ENCODE peak calls at places on chromosome 22, in nine cellular contexts. M is stomach, O is glutamatergic neuron, G is Calu3, W is PC-3, E is cardiac muscle cell, J is breast epithelium, H is left ventricle myocardium inferior, I is lower leg skin. U is an unnamed sample.

GRCh38 chr22:19974233-19974861 is 32.7 kb upstream of the TXNRD2 start:
- DNase-seq in H (no peak), J (no peak), I (no peak), G (peak), W (peak), E (peak), M (peak), O (peak), U (peak)

GRCh38 chr22:23565942-23566715 is 14.0 kb downstream of the IGLL1 start:
- DNase-seq in W (no peak), I (no peak), G (peak), O (peak), E (peak), H (no peak), M (no peak), J (no peak), U (no peak)

GRCh38 chr22:23466351-23466750 is 113.7 kb downstream of the IGLL1 start:
- DNase-seq in J (no peak), H (no peak), E (no peak), O (no peak), I (no peak), M (no peak), G (no peak), W (no peak), U (no peak)

GRCh38 chr22:17496843-17497242 is 66.5 kb upstream of the SLC25A18 start:
- DNase-seq in J (no peak), E (no peak), G (no peak), W (no peak), H (no peak), M (no peak), O (no peak), I (no peak), U (no peak)

GRCh38 chr22:21695432-21696085 is 29.7 kb downstream of the PPIL2 start:
- DNase-seq in M (no peak), W (no peak), E (no peak), H (no peak), J (no peak), I (no peak), G (no peak), O (no peak), U (no peak)

GRCh38 chr22:26756675-26757293 is 99.4 kb downstream of the MIAT start:
- DNase-seq in I (no peak), G (peak), E (peak), J (peak), H (peak), M (peak), O (peak), W (peak), U (peak)

GRCh38 chr22:50705219-50705691 is 32.6 kb downstream of the SHANK3 start:
- DNase-seq in H (peak), G (no peak), I (no peak), E (peak), J (no peak), W (no peak), O (peak), M (peak), U (no peak)

GRCh38 chr22:48496987-48497650 is 1330.6 kb downstream of the BRD1 start:
- DNase-seq in H (peak), I (no peak), G (no peak), O (no peak), J (no peak), M (no peak), W (no peak), E (no peak), U (no peak)

GRCh38 chr22:38756631-38757463 is 1.0 kb upstream of the SUN2 start:
- DNase-seq in J (no peak), O (no peak), E (no peak), M (no peak), W (no peak), G (no peak), I (no peak), H (no peak), U (no peak)

GRCh38 chr22:22201185-22201924 is 43.2 kb upstream of the VPREB1 start:
- DNase-seq in I (no peak), H (peak), J (peak), M (peak), G (peak), E (no peak), W (peak), O (peak), U (peak)

GRCh38 chr22:17013396-17014100 is 5.5 kb upstream of the GAB4 start:
- DNase-seq in J (no peak), W (no peak), E (no peak), I (no peak), H (no peak), O (no peak), M (no peak), G (no peak), U (no peak)

GRCh38 chr22:49590851-49591445 is 236.7 kb downstream of the BRD1 start:
- DNase-seq in O (no peak), J (no peak), H (no peak), I (no peak), M (no peak), W (no peak), E (no peak), G (no peak), U (no peak)

GRCh38 chr22:49005557-49005956 is 822.1 kb downstream of the BRD1 start:
- DNase-seq in J (no peak), W (no peak), G (no peak), H (no peak), I (no peak), M (no peak), E (no peak), O (no peak), U (no peak)

GRCh38 chr22:21701384-21701971 is 34.1 kb downstream of the YPEL1 start:
- DNase-seq in O (no peak), G (no peak), M (no peak), I (no peak), E (no peak), W (no peak), J (no peak), H (no peak), U (no peak)

GRCh38 chr22:26589367-26589844 is 526 bp downstream of the TPST2 start:
- DNase-seq in G (peak), W (peak), E (peak), J (no peak), O (peak), H (peak), M (peak), I (peak), U (no peak)

GRCh38 chr22:17831527-17832251 is 57.4 kb upstream of the BID start:
- DNase-seq in I (no peak), G (no peak), E (no peak), M (no peak), W (no peak), H (no peak), J (no peak), O (no peak), U (no peak)

GRCh38 chr22:20211997-20212753 is 55.9 kb downstream of the RTN4R start:
- DNase-seq in W (no peak), I (no peak), H (peak), M (peak), O (no peak), J (no peak), G (peak), E (peak), U (peak)

GRCh38 chr22:39502789-39503464 is 837 bp downstream of the MIEF1 start:
- DNase-seq in E (no peak), W (no peak), I (no peak), O (no peak), J (no peak), M (no peak), G (no peak), H (no peak), U (no peak)

GRCh38 chr22:25453557-25453956 is 110.9 kb upstream of the GRK3 start:
- DNase-seq in W (no peak), H (no peak), M (no peak), G (no peak), I (no peak), O (no peak), J (no peak), E (no peak), U (no peak)

GRCh38 chr22:21592422-21592821 is 24.9 kb downstream of the UBE2L3 start:
- DNase-seq in E (no peak), I (no peak), H (no peak), G (no peak), M (no peak), O (no peak), W (no peak), J (no peak), U (no peak)

GRCh38 chr22:27636716-27637503 is 164.6 kb downstream of the MN1 start:
- DNase-seq in G (no peak), I (no peak), O (no peak), M (no peak), J (no peak), H (peak), W (no peak), E (no peak), U (no peak)

GRCh38 chr22:22959147-22959827 is 71.7 kb downstream of the IGLL5 start:
- DNase-seq in E (peak), J (no peak), G (peak), I (peak), H (peak), M (peak), O (peak), W (peak), U (peak)

GRCh38 chr22:50269573-50270301 is 443 bp downstream of the MAPK11 start:
- DNase-seq in I (no peak), G (peak), H (peak), E (peak), M (no peak), O (peak), J (no peak), W (peak), U (no peak)

GRCh38 chr22:20433686-20434241 is 3.9 kb downstream of the SCARF2 start:
- DNase-seq in O (no peak), H (no peak), J (no peak), W (no peak), E (no peak), M (no peak), I (no peak), G (no peak), U (no peak)

GRCh38 chr22:38755911-38756532 is at the start of gene SUN2:
- DNase-seq in E (peak), W (peak), G (peak), H (peak), M (peak), J (peak), O (peak), I (peak), U (peak)

GRCh38 chr22:42673898-42674390 is 24.8 kb upstream of the CYB5R3 start:
- DNase-seq in H (no peak), W (no peak), O (no peak), I (no peak), E (peak), G (no peak), J (no peak), M (no peak), U (peak)

GRCh38 chr22:38148252-38148651 is 33.4 kb downstream of the PLA2G6 start:
- DNase-seq in H (no peak), O (no peak), W (peak), I (no peak), J (no peak), G (no peak), M (no peak), E (peak), U (peak)

GRCh38 chr22:19776433-19777031 is 16.0 kb downstream of the TBX1 start:
- DNase-seq in M (no peak), O (no peak), G (no peak), I (no peak), W (no peak), H (peak), E (no peak), J (no peak), U (no peak)

GRCh38 chr22:20034143-20034542 is 13.2 kb downstream of the TANGO2 start:
- DNase-seq in J (no peak), O (no peak), W (no peak), I (no peak), E (no peak), M (no peak), H (no peak), G (no peak), U (no peak)

GRCh38 chr22:42920101-42920820 is 63.2 kb upstream of the ARFGAP3 start:
- DNase-seq in M (no peak), O (no peak), J (no peak), H (no peak), G (no peak), I (no peak), E (peak), W (no peak), U (peak)

GRCh38 chr22:23242473-23243001 is 62.2 kb downstream of the BCR start:
- DNase-seq in H (no peak), W (no peak), I (no peak), O (no peak), G (no peak), J (no peak), E (no peak), M (no peak), U (no peak)

DNA sequence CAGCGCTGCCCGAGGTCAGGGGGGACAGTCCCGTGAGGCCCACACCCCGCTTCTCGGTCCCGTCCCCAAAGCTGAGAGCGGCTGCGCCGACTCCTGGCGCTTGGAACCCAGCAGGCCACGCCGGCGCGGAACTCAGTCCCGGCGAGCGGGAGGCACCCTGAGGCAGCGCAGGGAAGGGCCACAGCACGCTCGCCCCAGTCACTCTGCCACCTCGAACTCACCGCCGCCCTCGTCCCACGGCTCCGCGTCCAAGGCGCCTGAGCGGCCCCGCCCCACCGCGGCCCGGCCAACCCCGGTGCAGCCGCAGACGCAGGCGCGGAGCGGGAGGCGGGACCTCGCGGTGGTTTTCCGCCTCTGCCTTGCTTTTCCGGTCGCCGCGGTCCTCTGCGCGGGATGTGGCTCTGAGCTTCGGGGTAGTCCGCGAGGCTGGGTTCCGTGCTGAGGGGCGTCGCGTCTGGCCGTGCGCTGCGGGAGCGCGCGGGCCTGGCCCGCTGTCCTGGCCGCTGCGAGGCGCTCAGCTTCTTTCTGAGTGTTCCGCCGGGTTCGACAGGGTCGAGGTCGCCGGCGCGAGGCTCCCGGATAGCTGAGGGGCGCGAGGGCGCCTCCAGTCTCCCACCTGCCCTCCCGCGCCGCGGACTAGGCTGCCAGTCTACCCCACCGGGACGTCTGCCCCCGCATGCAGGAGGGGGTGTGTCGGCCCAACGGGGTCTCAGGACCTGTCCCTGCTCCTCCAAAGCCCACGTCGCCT is at the start of gene CDPF1:
- DNase-seq in I (peak), W (peak), G (peak), O (peak), E (peak), H (peak), J (peak), M (peak), U (peak)
- TF ChIP-seq CTCF in I (no peak), W (no peak), G (no peak), O (no peak), E (no peak), H (peak), J (no peak), M (no peak), U (no peak)

GRCh38 chr22:28742562-28742962 is 723 bp downstream of the HSCB start:
- DNase-seq in J (no peak), W (no peak), I (no peak), O (no peak), E (no peak), G (no peak), M (no peak), H (no peak), U (no peak)

GRCh38 chr22:28736296-28737155 is 5.1 kb downstream of the CHEK2 start:
- DNase-seq in J (no peak), M (no peak), E (no peak), W (no peak), O (no peak), I (no peak), H (no peak), G (no peak), U (no peak)

GRCh38 chr22:28743852-28744251 is 2.0 kb downstream of the HSCB start:
- DNase-seq in H (no peak), M (no peak), O (no peak), I (no peak), E (no peak), G (no peak), J (no peak), W (no peak), U (no peak)

GRCh38 chr22:28741200-28741757 is 341 bp downstream of the CHEK2 start:
- DNase-seq in W (no peak), J (no peak), O (no peak), G (no peak), E (no peak), M (no peak), I (no peak), H (no peak), U (no peak)

GRCh38 chr22:28741758-28742561 is at the start of the genes CHEK2 and HSCB:
- DNase-seq in O (peak), G (peak), J (peak), I (peak), W (peak), E (peak), M (peak), H (peak), U (peak)
- TF ChIP-seq CTCF in O (no peak), G (no peak), J (no peak), I (no peak), W (peak), E (peak), M (no peak), H (peak), U (no peak)

GRCh38 chr22:30005213-30005857 is 74.9 kb upstream of the HORMAD2 start:
- DNase-seq in M (peak), J (no peak), I (peak), H (peak), O (peak), W (peak), E (peak), G (peak), U (peak)
- TF ChIP-seq CTCF in M (no peak), J (peak), I (peak), H (peak), O (peak), W (peak), E (peak), G (peak), U (peak)

DNA sequence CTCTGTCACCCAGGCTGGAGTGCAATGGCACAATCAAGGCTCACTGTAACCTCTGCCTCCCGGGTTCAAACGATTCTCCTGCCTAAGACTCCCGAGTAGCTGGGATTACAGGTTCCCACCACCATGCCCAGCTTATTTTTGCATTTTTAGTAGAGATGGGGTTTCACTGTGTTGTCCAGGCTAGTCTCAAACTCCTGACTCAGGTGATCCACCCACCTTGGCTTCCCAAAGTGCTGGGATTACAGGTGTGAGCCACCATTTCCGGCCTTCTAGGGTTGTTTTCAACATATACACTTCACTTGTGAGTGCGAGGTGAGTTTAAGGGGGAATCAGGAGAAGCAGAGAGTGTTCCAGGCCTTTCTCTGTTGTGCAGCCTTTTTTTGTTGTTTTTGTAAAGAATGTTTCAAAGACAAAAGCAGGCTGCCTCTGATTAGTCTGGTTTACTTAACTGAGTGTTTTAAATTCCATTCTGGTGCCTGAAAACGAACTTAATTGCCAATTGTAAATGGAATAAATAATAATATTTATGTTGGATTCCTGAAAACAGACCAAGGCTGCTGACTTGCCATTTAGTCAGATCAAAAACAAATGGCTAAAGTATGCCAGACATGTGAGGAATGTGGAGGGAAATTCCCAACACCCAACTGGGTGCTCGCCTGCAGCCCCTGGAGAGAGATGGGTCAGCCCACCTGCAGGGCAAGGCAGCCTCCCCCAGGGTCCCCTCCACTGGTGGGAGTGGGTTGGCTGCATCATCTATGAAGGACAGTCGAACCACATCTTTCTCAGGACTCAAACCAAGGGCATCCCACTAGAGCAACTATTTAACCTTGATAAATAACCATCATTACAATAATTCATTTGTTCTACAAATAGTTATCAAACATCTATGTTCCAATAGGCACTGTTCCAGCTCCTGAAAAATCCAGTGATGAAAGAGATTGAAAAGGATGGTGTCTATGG is 4.6 kb upstream of the RANGAP1 start:
- DNase-seq in G (peak), J (no peak), E (peak), O (no peak), M (no peak), I (no peak), H (no peak), W (peak), U (peak)
- TF ChIP-seq CTCF in G (no peak), J (no peak), E (no peak), O (no peak), M (no peak), I (no peak), H (no peak), W (no peak), U (no peak)

DNA sequence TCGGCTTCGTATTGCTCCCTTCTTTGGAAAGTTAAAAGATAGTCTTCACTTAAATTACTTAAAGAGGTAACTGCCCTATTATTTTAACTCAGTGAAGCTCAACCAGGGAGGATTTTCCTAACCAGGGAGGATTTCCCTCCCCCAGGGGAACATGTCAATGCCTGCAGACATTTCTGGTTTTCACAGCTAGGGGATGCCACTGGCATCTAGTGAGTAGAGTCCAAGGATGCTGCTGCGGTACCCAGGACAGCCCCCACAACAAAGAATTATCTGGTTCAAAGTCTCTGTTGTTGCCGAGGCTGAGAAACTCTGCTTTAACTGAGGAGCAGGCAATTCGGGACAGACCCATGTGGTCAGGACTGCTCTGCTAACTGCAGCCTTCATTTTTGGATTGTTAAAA is 82.2 kb downstream of the DEPDC5 start:
- DNase-seq in W (no peak), E (no peak), G (no peak), M (no peak), J (no peak), H (no peak), O (no peak), I (no peak), U (no peak)
- TF ChIP-seq CTCF in W (no peak), E (no peak), G (no peak), M (no peak), J (no peak), H (no peak), O (no peak), I (no peak), U (no peak)

U was measured in MCF 10A.